ENCODE peak calls at places on chromosomes 11 and 22, in four cellular contexts. C is fibroblast of pulmonary artery; Z is stimulated activated CD4-positive, alpha-beta T cell treated with anti-CD3 and anti-CD28 coated beads, Interleukin-2, amount 100 ng/mL, for 48 hours; Q is hypothalamus. N is an unnamed sample.

GRCh38 chr22:41576877-41577276 is 12.8 kb downstream of the PMM1 start:
- DNase-seq in C (peak), Z (no peak), Q (no peak), N (no peak)

GRCh38 chr22:29396126-29396525 is 7.8 kb upstream of the AP1B1 start:
- DNase-seq in C (no peak), Z (no peak), Q (no peak), N (no peak)

GRCh38 chr11:66328307-66329144 is 7.7 kb downstream of the RIN1 start:
- DNase-seq in C (peak), Z (peak), Q (peak), N (no peak)

GRCh38 chr22:22590136-22590891 is 31.2 kb upstream of the PRAME start:
- DNase-seq in C (no peak), Z (no peak), Q (no peak), N (no peak)

GRCh38 chr22:38034278-38034882 is 22.8 kb upstream of the PICK1 start:
- DNase-seq in C (peak), Z (no peak), Q (peak), N (no peak)

GRCh38 chr22:23233746-23234408 is 53.6 kb downstream of the BCR start:
- DNase-seq in C (peak), Z (peak), Q (no peak), N (no peak)

GRCh38 chr11:134261626-134262488 is 8.5 kb downstream of the ACAD8 start:
- DNase-seq in C (peak), Z (no peak), Q (no peak), N (no peak)

GRCh38 chr11:69598147-69598546 is 42.8 kb upstream of the CCND1 start:
- DNase-seq in C (no peak), Z (no peak), Q (no peak), N (no peak)

N was measured in keratinocyte.